ENCODE peak calls at places on chromosomes 2 and 18, in five cellular contexts. N is MCF 10A, Z is nephron progenitor cell, G is Peyer's patch, T is NB4. A is an unnamed sample.

GRCh38 chr18:66495844-66496243 is 108.0 kb downstream of the CDH19 start:
- DNase-seq in N (peak), Z (peak), G (no peak), T (peak), A (peak)

GRCh38 chr2:107663632-107664031 is 163.1 kb upstream of the RGPD4 start:
- DNase-seq in N (no peak), Z (no peak), G (no peak), T (no peak), A (no peak)

GRCh38 chr18:12346240-12346565 is 30.8 kb downstream of the AFG3L2 start:
- DNase-seq in N (no peak), Z (no peak), G (no peak), T (no peak), A (no peak)

GRCh38 chr18:69518989-69519388 is 118.3 kb downstream of the DOK6 start:
- DNase-seq in N (no peak), Z (no peak), G (no peak), T (no peak), A (no peak)

GRCh38 chr2:151632993-151633592 is 101.2 kb downstream of the NEB start:
- DNase-seq in N (no peak), Z (no peak), G (no peak), T (peak), A (peak)

GRCh38 chr18:44973282-44973681 is 292.6 kb downstream of the SETBP1 start:
- DNase-seq in N (peak), Z (no peak), G (no peak), T (no peak), A (peak)

GRCh38 chr18:33560686-33561370 is 17.2 kb upstream of the ASXL3 start:
- DNase-seq in N (peak), Z (no peak), G (no peak), T (peak), A (peak)

GRCh38 chr2:41610501-41611242 is 437.1 kb upstream of the PKDCC start:
- DNase-seq in N (no peak), Z (no peak), G (no peak), T (no peak), A (no peak)

GRCh38 chr2:143425896-143426295 is 296.7 kb downstream of the ARHGAP15 start:
- DNase-seq in N (no peak), Z (no peak), G (no peak), T (no peak), A (no peak)

GRCh38 chr2:200373973-200374416 is 67.5 kb downstream of the SPATS2L start:
- DNase-seq in N (peak), Z (no peak), G (no peak), T (no peak), A (peak)

GRCh38 chr2:181185948-181186347 is 205.5 kb downstream of the UBE2E3 start:
- DNase-seq in N (no peak), Z (no peak), G (no peak), T (no peak), A (no peak)

GRCh38 chr2:165725421-165725820 is 68.6 kb downstream of the GALNT3 start:
- DNase-seq in N (peak), Z (no peak), G (no peak), T (no peak), A (no peak)

GRCh38 chr2:40434638-40435296 is 17.1 kb downstream of the SLC8A1 start:
- DNase-seq in N (peak), Z (no peak), G (no peak), T (no peak), A (no peak)

GRCh38 chr2:1234731-1235308 is 178.4 kb upstream of the TPO start:
- DNase-seq in N (no peak), Z (no peak), G (no peak), T (no peak), A (no peak)

GRCh38 chr2:149160701-149161217 is 122.3 kb downstream of the LYPD6B start:
- DNase-seq in N (no peak), Z (peak), G (no peak), T (peak), A (peak)

GRCh38 chr2:103459302-103459701 is 697.5 kb downstream of the TMEM182 start:
- DNase-seq in N (no peak), Z (no peak), G (no peak), T (peak), A (no peak)

GRCh38 chr2:172438741-172439508 is 11.5 kb downstream of the ITGA6 start:
- DNase-seq in N (peak), Z (no peak), G (peak), T (no peak), A (no peak)

GRCh38 chr18:36411745-36412168 is 114.2 kb downstream of the FHOD3 start:
- DNase-seq in N (peak), Z (peak), G (no peak), T (peak), A (peak)

GRCh38 chr2:190887089-190887488 is 6.5 kb downstream of the GLS start:
- DNase-seq in N (peak), Z (no peak), G (no peak), T (peak), A (peak)

GRCh38 chr2:53424902-53425301 is 342.7 kb upstream of the CHAC2 start:
- DNase-seq in N (no peak), Z (no peak), G (no peak), T (peak), A (peak)

GRCh38 chr2:53417385-53417784 is 350.2 kb upstream of the CHAC2 start:
- DNase-seq in N (no peak), Z (no peak), G (no peak), T (no peak), A (no peak)

DNA sequence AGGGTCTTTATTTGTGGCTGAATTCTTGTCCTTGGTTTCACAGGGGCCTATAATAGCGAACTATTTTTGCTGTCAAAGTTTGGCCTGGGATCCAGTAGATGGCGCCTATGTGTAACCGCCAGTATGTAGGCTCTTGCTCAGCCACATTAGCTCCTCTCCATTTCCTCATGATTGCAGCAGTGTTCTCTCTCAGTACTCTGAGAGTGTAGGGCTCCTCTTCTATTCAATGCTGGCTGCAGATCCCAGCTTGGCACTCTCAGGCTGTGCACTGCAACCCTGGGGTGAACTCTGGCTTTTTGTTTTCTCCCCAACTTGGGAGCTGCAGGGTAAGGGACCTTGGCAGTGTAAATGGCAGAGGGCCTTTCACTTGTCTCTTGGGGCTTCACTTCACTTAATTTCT is 344.6 kb upstream of the CHAC2 start:
- DNase-seq in N (peak), Z (peak), G (no peak), T (peak), A (peak)
- TF ChIP-seq CTCF in N (peak), Z (peak), G (peak), T (peak), A (peak)

GRCh38 chr2:175004980-175005832 is at the start of gene CHN1:
- DNase-seq in N (peak), Z (peak), G (peak), T (peak), A (peak)
- TF ChIP-seq CTCF in N (no peak), Z (no peak), G (no peak), T (peak), A (no peak)

GRCh38 chr2:98737848-98738247 is 6.9 kb upstream of the MGAT4A start:
- DNase-seq in N (no peak), Z (no peak), G (no peak), T (no peak), A (no peak)
- TF ChIP-seq CTCF in N (no peak), Z (no peak), G (no peak), T (no peak), A (no peak)

DNA sequence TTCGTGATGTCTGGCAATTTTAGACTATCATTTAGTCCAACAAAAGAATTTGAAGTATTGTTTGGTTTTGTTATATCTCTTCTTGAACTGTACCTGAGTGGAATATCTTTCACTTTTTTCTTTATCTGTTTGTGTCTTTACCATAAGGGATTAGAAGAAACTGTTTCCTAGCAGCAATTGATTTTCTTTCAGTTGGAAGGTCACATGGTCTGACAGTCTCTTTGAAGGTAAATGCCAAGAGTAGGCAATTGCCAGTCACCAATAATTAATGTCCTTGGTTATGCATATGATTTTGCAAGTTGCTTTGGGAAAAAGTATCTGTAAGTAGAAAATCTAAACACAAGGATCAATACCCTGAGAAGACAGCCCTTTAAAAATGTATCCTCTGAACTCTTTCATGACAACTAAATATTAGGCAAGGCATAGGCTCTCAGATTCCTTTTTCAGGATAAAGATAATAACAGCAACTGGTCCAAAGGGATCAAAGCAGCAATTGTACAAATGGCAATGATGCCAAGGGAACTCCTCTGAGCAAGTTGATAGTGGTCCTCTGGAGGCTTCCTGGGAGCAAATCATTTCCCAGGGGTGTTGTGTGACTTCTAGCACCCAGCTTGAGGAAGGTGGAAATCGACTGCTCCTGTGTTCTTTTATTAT is 17.6 kb downstream of the MAP3K19 start:
- DNase-seq in N (no peak), Z (no peak), G (no peak), T (no peak), A (no peak)
- TF ChIP-seq CTCF in N (no peak), Z (no peak), G (no peak), T (no peak), A (no peak)

DNA sequence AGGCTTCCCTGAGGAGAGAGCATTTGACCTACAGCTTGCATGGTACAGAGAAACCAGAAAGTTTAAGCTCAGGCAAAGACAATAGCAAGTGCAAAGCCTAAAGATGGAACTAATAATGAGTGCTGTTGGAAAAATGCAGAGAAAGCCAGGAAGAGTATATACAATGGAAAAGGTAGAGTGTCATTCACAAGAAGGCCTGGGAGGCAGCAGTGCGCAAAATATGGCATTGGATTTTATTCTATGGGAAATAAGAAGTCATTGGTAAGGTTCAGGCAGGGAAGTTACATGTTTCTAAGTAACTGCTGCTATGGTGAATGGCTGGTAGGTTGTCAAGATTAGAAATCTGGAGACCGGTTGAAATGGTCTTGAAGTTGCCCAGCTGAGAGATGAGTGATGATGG is 2167.3 kb upstream of the CELF4 start:
- DNase-seq in N (peak), Z (no peak), G (no peak), T (no peak), A (no peak)
- TF ChIP-seq CTCF in N (no peak), Z (peak), G (no peak), T (no peak), A (no peak)

GRCh38 chr18:48602759-48603390 is 64.0 kb downstream of the CTIF start:
- DNase-seq in N (no peak), Z (no peak), G (no peak), T (no peak), A (no peak)

GRCh38 chr18:48609114-48609513 is 70.3 kb downstream of the CTIF start:
- DNase-seq in N (no peak), Z (no peak), G (no peak), T (no peak), A (no peak)

GRCh38 chr18:48608581-48608980 is 69.8 kb downstream of the CTIF start:
- DNase-seq in N (no peak), Z (no peak), G (no peak), T (no peak), A (no peak)

GRCh38 chr18:48607049-48607984 is 68.5 kb downstream of the CTIF start:
- DNase-seq in N (peak), Z (no peak), G (no peak), T (peak), A (no peak)

GRCh38 chr18:48605408-48605845 is 66.6 kb downstream of the CTIF start:
- DNase-seq in N (peak), Z (peak), G (no peak), T (peak), A (peak)
- TF ChIP-seq CTCF in N (no peak), Z (peak), G (no peak), T (peak), A (peak)

GRCh38 chr2:32627441-32627900 is 379 bp upstream of the TTC27 start:
- DNase-seq in N (no peak), Z (peak), G (peak), T (no peak), A (no peak)
- TF ChIP-seq CTCF in N (no peak), Z (no peak), G (no peak), T (no peak), A (no peak)

GRCh38 chr2:136023416-136023815 is 38.0 kb upstream of the DARS1 start:
- DNase-seq in N (no peak), Z (no peak), G (no peak), T (peak), A (no peak)

GRCh38 chr2:136025057-136025973 is 39.9 kb upstream of the DARS1 start:
- DNase-seq in N (no peak), Z (peak), G (peak), T (no peak), A (peak)

GRCh38 chr2:136022747-136023146 is 37.3 kb upstream of the DARS1 start:
- DNase-seq in N (peak), Z (no peak), G (no peak), T (peak), A (no peak)

GRCh38 chr2:136024616-136025015 is 39.2 kb upstream of the DARS1 start:
- DNase-seq in N (no peak), Z (no peak), G (no peak), T (no peak), A (no peak)

DNA sequence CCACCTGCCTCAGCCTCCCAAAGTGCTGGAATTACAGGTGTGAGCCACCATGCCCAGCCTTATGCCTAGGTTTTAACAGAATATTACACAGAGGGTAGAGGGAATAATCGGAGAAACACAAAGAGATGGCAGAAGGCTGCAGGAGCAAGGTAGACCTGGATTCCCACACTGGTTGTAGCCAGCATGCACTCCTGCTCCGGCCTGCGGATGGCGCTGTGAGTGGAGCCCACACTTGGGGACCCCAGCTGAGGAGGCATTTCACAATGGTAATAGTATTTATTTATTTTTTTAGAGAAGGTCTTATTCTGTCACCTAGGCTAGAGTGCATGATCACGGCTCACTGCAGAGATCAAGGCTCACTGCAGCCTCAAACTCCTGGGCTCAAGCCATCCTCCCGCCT is 38.8 kb upstream of the DARS1 start:
- DNase-seq in N (no peak), Z (no peak), G (no peak), T (no peak), A (no peak)
- TF ChIP-seq CTCF in N (no peak), Z (no peak), G (no peak), T (peak), A (no peak)

GRCh38 chr2:29662841-29663240 is 258.5 kb downstream of the ALK start:
- DNase-seq in N (no peak), Z (no peak), G (no peak), T (no peak), A (no peak)

GRCh38 chr2:29663266-29663665 is 258.1 kb downstream of the ALK start:
- DNase-seq in N (peak), Z (no peak), G (no peak), T (peak), A (no peak)

GRCh38 chr2:29660216-29660615 is 261.2 kb downstream of the ALK start:
- DNase-seq in N (no peak), Z (no peak), G (no peak), T (no peak), A (no peak)

DNA sequence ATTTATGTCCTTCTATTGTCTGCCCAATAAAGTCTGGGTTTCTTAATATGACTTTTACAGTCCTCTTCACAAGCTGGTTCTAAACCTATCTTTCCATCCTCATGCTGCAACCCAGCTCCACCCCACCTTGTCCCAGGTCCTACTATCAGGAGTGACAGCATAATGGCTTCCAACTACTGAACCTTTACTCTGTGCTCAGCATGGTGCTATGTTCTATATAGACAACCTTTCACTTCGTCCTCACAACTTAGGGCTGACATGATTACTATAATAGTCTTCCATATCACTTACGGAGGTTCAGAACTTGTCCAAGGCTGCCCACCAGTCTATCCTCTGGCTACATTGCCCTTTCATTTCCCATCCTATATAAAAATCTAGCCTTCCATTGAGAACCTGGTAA is 256.8 kb downstream of the ALK start:
- DNase-seq in N (no peak), Z (no peak), G (no peak), T (no peak), A (no peak)
- TF ChIP-seq CTCF in N (no peak), Z (no peak), G (no peak), T (no peak), A (no peak)